ENCODE peak calls at places on chromosome 9, in ten cellular contexts. One of them, this sample, is unnamed.

GRCh38 chr9:3526903-3527652 is 1.3 kb upstream of the RFX3 start:
- DNase-seq in IMR-90: peak; percentile 13
- DNase-seq in heart left ventricle: no peak
- DNase-seq in left lung: no peak
- DNase-seq in lung: no peak
- DNase-seq in mesendoderm: peak; percentile 76
- DNase-seq in A673: peak; percentile 46
- DNase-seq in esophagus squamous epithelium: no peak
- DNase-seq in endodermal cell: peak; percentile 82
- DNase-seq in naive thymus-derived CD4-positive, alpha-beta T cell: peak; percentile 88
- DNase-seq in this sample: no peak

GRCh38 chr9:107020040-107020530 is 157.1 kb downstream of the ZNF462 start:
- DNase-seq in IMR-90: peak; percentile 96
- DNase-seq in heart left ventricle: no peak
- DNase-seq in left lung: no peak
- DNase-seq in lung: no peak
- DNase-seq in mesendoderm: peak; percentile 83
- DNase-seq in A673: peak; percentile 5
- DNase-seq in esophagus squamous epithelium: no peak
- DNase-seq in endodermal cell: peak; percentile 71
- DNase-seq in naive thymus-derived CD4-positive, alpha-beta T cell: no peak
- DNase-seq in this sample: no peak

GRCh38 chr9:137682431-137682991 is 63.7 kb downstream of the EHMT1 start:
- DNase-seq in IMR-90: no peak
- DNase-seq in heart left ventricle: no peak
- DNase-seq in left lung: no peak
- DNase-seq in lung: no peak
- DNase-seq in mesendoderm: peak; percentile 76
- DNase-seq in A673: no peak
- DNase-seq in esophagus squamous epithelium: no peak
- DNase-seq in endodermal cell: peak; percentile 75
- DNase-seq in naive thymus-derived CD4-positive, alpha-beta T cell: no peak
- DNase-seq in this sample: no peak

GRCh38 chr9:119961774-119962408 is 592.7 kb upstream of the BRINP1 start:
- DNase-seq in IMR-90: peak; percentile 29
- DNase-seq in heart left ventricle: no peak
- DNase-seq in left lung: peak; percentile 86
- DNase-seq in lung: peak; percentile 38
- DNase-seq in mesendoderm: peak; percentile 77
- DNase-seq in A673: peak; percentile 38
- DNase-seq in esophagus squamous epithelium: no peak
- DNase-seq in endodermal cell: peak; percentile 94
- DNase-seq in naive thymus-derived CD4-positive, alpha-beta T cell: no peak
- DNase-seq in this sample: no peak

GRCh38 chr9:136409557-136410455 is 608 bp downstream of the ENTR1 start:
- DNase-seq in IMR-90: peak; percentile 22
- DNase-seq in heart left ventricle: no peak
- DNase-seq in left lung: peak; percentile 84
- DNase-seq in lung: no peak
- DNase-seq in mesendoderm: peak; percentile 44
- DNase-seq in A673: peak; percentile 45
- DNase-seq in esophagus squamous epithelium: no peak
- DNase-seq in endodermal cell: peak; percentile 71
- DNase-seq in naive thymus-derived CD4-positive, alpha-beta T cell: peak; percentile 22
- DNase-seq in this sample: peak; percentile 61

GRCh38 chr9:84759300-84759750 is 89.8 kb downstream of the NTRK2 start:
- DNase-seq in IMR-90: no peak
- DNase-seq in heart left ventricle: no peak
- DNase-seq in left lung: no peak
- DNase-seq in lung: no peak
- DNase-seq in mesendoderm: no peak
- DNase-seq in A673: no peak
- DNase-seq in esophagus squamous epithelium: no peak
- DNase-seq in endodermal cell: no peak
- DNase-seq in naive thymus-derived CD4-positive, alpha-beta T cell: no peak
- DNase-seq in this sample: no peak

GRCh38 chr9:114505187-114506081 is at the start of gene WHRN:
- DNase-seq in IMR-90: peak; percentile 76
- DNase-seq in heart left ventricle: peak; percentile 89
- DNase-seq in left lung: peak; percentile 97
- DNase-seq in lung: peak; percentile 93
- DNase-seq in mesendoderm: peak; percentile 97
- DNase-seq in A673: peak; percentile 94
- DNase-seq in esophagus squamous epithelium: peak; percentile 55
- DNase-seq in endodermal cell: peak; percentile 99
- DNase-seq in naive thymus-derived CD4-positive, alpha-beta T cell: peak; percentile 89
- DNase-seq in this sample: peak; percentile 90

GRCh38 chr9:85212209-85212608 is 529.5 kb downstream of the AGTPBP1 start:
- DNase-seq in IMR-90: no peak
- DNase-seq in heart left ventricle: no peak
- DNase-seq in left lung: no peak
- DNase-seq in lung: no peak
- DNase-seq in mesendoderm: peak; percentile 54
- DNase-seq in A673: no peak
- DNase-seq in esophagus squamous epithelium: no peak
- DNase-seq in endodermal cell: no peak
- DNase-seq in naive thymus-derived CD4-positive, alpha-beta T cell: no peak
- DNase-seq in this sample: no peak

GRCh38 chr9:95810814-95811213 is 64.7 kb upstream of the ERCC6L2 start:
- DNase-seq in IMR-90: no peak
- DNase-seq in heart left ventricle: no peak
- DNase-seq in left lung: no peak
- DNase-seq in lung: no peak
- DNase-seq in mesendoderm: no peak
- DNase-seq in A673: no peak
- DNase-seq in esophagus squamous epithelium: no peak
- DNase-seq in endodermal cell: no peak
- DNase-seq in naive thymus-derived CD4-positive, alpha-beta T cell: no peak
- DNase-seq in this sample: no peak

GRCh38 chr9:76703270-76703669 is 61.0 kb upstream of the PCA3 start:
- DNase-seq in IMR-90: no peak
- DNase-seq in heart left ventricle: no peak
- DNase-seq in left lung: peak; percentile 61
- DNase-seq in lung: no peak
- DNase-seq in mesendoderm: no peak
- DNase-seq in A673: no peak
- DNase-seq in esophagus squamous epithelium: no peak
- DNase-seq in endodermal cell: no peak
- DNase-seq in naive thymus-derived CD4-positive, alpha-beta T cell: no peak
- DNase-seq in this sample: no peak

GRCh38 chr9:76701441-76702031 is 62.7 kb upstream of the PCA3 start:
- DNase-seq in IMR-90: no peak
- DNase-seq in heart left ventricle: no peak
- DNase-seq in left lung: no peak
- DNase-seq in lung: no peak
- DNase-seq in mesendoderm: no peak
- DNase-seq in A673: peak; percentile 28
- DNase-seq in esophagus squamous epithelium: no peak
- DNase-seq in endodermal cell: no peak
- DNase-seq in naive thymus-derived CD4-positive, alpha-beta T cell: no peak
- DNase-seq in this sample: no peak

GRCh38 chr9:76697554-76697953 is 66.7 kb upstream of the PCA3 start:
- DNase-seq in IMR-90: no peak
- DNase-seq in heart left ventricle: no peak
- DNase-seq in left lung: no peak
- DNase-seq in lung: no peak
- DNase-seq in mesendoderm: no peak
- DNase-seq in A673: no peak
- DNase-seq in esophagus squamous epithelium: no peak
- DNase-seq in endodermal cell: no peak
- DNase-seq in naive thymus-derived CD4-positive, alpha-beta T cell: no peak
- DNase-seq in this sample: no peak

GRCh38 chr9:76699966-76700365 is 64.3 kb upstream of the PCA3 start:
- DNase-seq in IMR-90: peak; percentile 77
- DNase-seq in heart left ventricle: no peak
- DNase-seq in left lung: no peak
- DNase-seq in lung: no peak
- DNase-seq in mesendoderm: no peak
- DNase-seq in A673: no peak
- DNase-seq in esophagus squamous epithelium: no peak
- DNase-seq in endodermal cell: no peak
- DNase-seq in naive thymus-derived CD4-positive, alpha-beta T cell: no peak
- DNase-seq in this sample: no peak

DNA sequence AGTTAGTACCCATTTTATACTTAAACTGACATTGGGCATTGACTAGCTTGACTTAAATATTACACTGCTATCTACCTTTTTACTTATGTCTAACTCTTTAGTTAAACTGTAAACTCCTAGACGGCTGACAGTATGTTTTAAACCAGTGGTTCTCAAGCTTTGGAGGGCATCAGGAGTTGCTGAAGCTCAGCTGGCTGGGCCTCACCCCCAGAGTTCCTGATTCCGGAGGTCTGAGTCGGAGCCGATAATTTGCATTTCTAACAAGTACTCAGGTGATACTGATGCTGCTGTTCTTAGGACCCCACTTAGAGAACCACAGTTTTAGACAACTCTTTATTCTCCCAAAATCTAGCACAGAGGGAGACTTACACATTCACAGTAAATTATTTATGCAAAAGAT is 63.3 kb upstream of the PCA3 start:
- DNase-seq in IMR-90: no peak
- DNase-seq in heart left ventricle: no peak
- DNase-seq in left lung: no peak
- DNase-seq in lung: no peak
- DNase-seq in mesendoderm: no peak
- DNase-seq in A673: no peak
- DNase-seq in esophagus squamous epithelium: no peak
- DNase-seq in endodermal cell: no peak
- DNase-seq in naive thymus-derived CD4-positive, alpha-beta T cell: no peak
- DNase-seq in this sample: no peak
- H3K27ac ChIP-seq in IMR-90: no peak overlapping the region
- H3K27ac ChIP-seq in heart left ventricle: no peak overlapping the region
- H3K27ac ChIP-seq in left lung: no peak overlapping the region
- H3K27ac ChIP-seq in lung: no peak overlapping the region
- H3K27ac ChIP-seq in mesendoderm: no peak overlapping the region
- H3K27ac ChIP-seq in A673: no peak overlapping the region
- H3K27ac ChIP-seq in esophagus squamous epithelium: no peak overlapping the region
- H3K27ac ChIP-seq in endodermal cell: peak overlapping the region; percentile 65
- H3K27ac ChIP-seq in naive thymus-derived CD4-positive, alpha-beta T cell: no peak overlapping the region
- H3K27ac ChIP-seq in this sample: no peak overlapping the region

GRCh38 chr9:37575921-37576721 is at the start of gene FBXO10:
- DNase-seq in IMR-90: peak; percentile 77
- DNase-seq in heart left ventricle: peak; percentile 69
- DNase-seq in left lung: peak; percentile 92
- DNase-seq in lung: peak; percentile 49
- DNase-seq in mesendoderm: peak; percentile 81
- DNase-seq in A673: peak; percentile 71
- DNase-seq in esophagus squamous epithelium: no peak
- DNase-seq in endodermal cell: peak; percentile 91
- DNase-seq in naive thymus-derived CD4-positive, alpha-beta T cell: peak; percentile 25
- DNase-seq in this sample: peak; percentile 67

GRCh38 chr9:37574241-37574721 is 1.9 kb downstream of the FBXO10 start:
- DNase-seq in IMR-90: peak; percentile 62
- DNase-seq in heart left ventricle: no peak
- DNase-seq in left lung: no peak
- DNase-seq in lung: no peak
- DNase-seq in mesendoderm: peak; percentile 73
- DNase-seq in A673: peak; percentile 69
- DNase-seq in esophagus squamous epithelium: no peak
- DNase-seq in endodermal cell: no peak
- DNase-seq in naive thymus-derived CD4-positive, alpha-beta T cell: no peak
- DNase-seq in this sample: no peak

GRCh38 chr9:37574996-37575395 is 1.2 kb downstream of the FBXO10 start:
- DNase-seq in IMR-90: peak; percentile 41
- DNase-seq in heart left ventricle: no peak
- DNase-seq in left lung: no peak
- DNase-seq in lung: no peak
- DNase-seq in mesendoderm: no peak
- DNase-seq in A673: no peak
- DNase-seq in esophagus squamous epithelium: no peak
- DNase-seq in endodermal cell: no peak
- DNase-seq in naive thymus-derived CD4-positive, alpha-beta T cell: no peak
- DNase-seq in this sample: no peak

GRCh38 chr9:37575511-37575914 is 667 bp downstream of the FBXO10 start:
- DNase-seq in IMR-90: no peak
- DNase-seq in heart left ventricle: no peak
- DNase-seq in left lung: no peak
- DNase-seq in lung: no peak
- DNase-seq in mesendoderm: no peak
- DNase-seq in A673: no peak
- DNase-seq in esophagus squamous epithelium: no peak
- DNase-seq in endodermal cell: no peak
- DNase-seq in naive thymus-derived CD4-positive, alpha-beta T cell: no peak
- DNase-seq in this sample: no peak
- H3K4me3 ChIP-seq in IMR-90: peak overlapping the region; percentile 73
- H3K4me3 ChIP-seq in heart left ventricle: peak overlapping the region; percentile 69
- H3K4me3 ChIP-seq in left lung: peak overlapping the region; percentile 73
- H3K4me3 ChIP-seq in lung: peak overlapping the region; percentile 81
- H3K4me3 ChIP-seq in mesendoderm: peak overlapping the region; percentile 70
- H3K4me3 ChIP-seq in A673: peak overlapping the region; percentile 81
- H3K4me3 ChIP-seq in esophagus squamous epithelium: peak overlapping the region; percentile 83
- H3K4me3 ChIP-seq in endodermal cell: peak overlapping the region; percentile 87
- H3K4me3 ChIP-seq in naive thymus-derived CD4-positive, alpha-beta T cell: peak overlapping the region; percentile 66
- H3K4me3 ChIP-seq in this sample: peak overlapping the region; percentile 73

GRCh38 chr9:86545085-86545484 is 190.9 kb upstream of the TUT7 start:
- DNase-seq in IMR-90: no peak
- DNase-seq in heart left ventricle: no peak
- DNase-seq in left lung: no peak
- DNase-seq in lung: no peak
- DNase-seq in mesendoderm: no peak
- DNase-seq in A673: peak; percentile 53
- DNase-seq in esophagus squamous epithelium: no peak
- DNase-seq in endodermal cell: no peak
- DNase-seq in naive thymus-derived CD4-positive, alpha-beta T cell: no peak
- DNase-seq in this sample: no peak

GRCh38 chr9:86546712-86547111 is 192.5 kb upstream of the TUT7 start:
- DNase-seq in IMR-90: no peak
- DNase-seq in heart left ventricle: no peak
- DNase-seq in left lung: no peak
- DNase-seq in lung: no peak
- DNase-seq in mesendoderm: peak; percentile 11
- DNase-seq in A673: peak; percentile 94
- DNase-seq in esophagus squamous epithelium: no peak
- DNase-seq in endodermal cell: no peak
- DNase-seq in naive thymus-derived CD4-positive, alpha-beta T cell: no peak
- DNase-seq in this sample: no peak

GRCh38 chr9:86535406-86535915 is 181.3 kb upstream of the TUT7 start:
- DNase-seq in IMR-90: no peak
- DNase-seq in heart left ventricle: no peak
- DNase-seq in left lung: no peak
- DNase-seq in lung: no peak
- DNase-seq in mesendoderm: no peak
- DNase-seq in A673: peak; percentile 80
- DNase-seq in esophagus squamous epithelium: no peak
- DNase-seq in endodermal cell: no peak
- DNase-seq in naive thymus-derived CD4-positive, alpha-beta T cell: no peak
- DNase-seq in this sample: no peak

GRCh38 chr9:86540999-86541398 is 186.8 kb upstream of the TUT7 start:
- DNase-seq in IMR-90: no peak
- DNase-seq in heart left ventricle: no peak
- DNase-seq in left lung: no peak
- DNase-seq in lung: no peak
- DNase-seq in mesendoderm: no peak
- DNase-seq in A673: no peak
- DNase-seq in esophagus squamous epithelium: no peak
- DNase-seq in endodermal cell: no peak
- DNase-seq in naive thymus-derived CD4-positive, alpha-beta T cell: no peak
- DNase-seq in this sample: no peak
- H3K27ac ChIP-seq in IMR-90: no peak overlapping the region
- H3K27ac ChIP-seq in heart left ventricle: no peak overlapping the region
- H3K27ac ChIP-seq in left lung: no peak overlapping the region
- H3K27ac ChIP-seq in lung: no peak overlapping the region
- H3K27ac ChIP-seq in mesendoderm: no peak overlapping the region
- H3K27ac ChIP-seq in A673: no peak overlapping the region
- H3K27ac ChIP-seq in esophagus squamous epithelium: no peak overlapping the region
- H3K27ac ChIP-seq in endodermal cell: no peak overlapping the region
- H3K27ac ChIP-seq in naive thymus-derived CD4-positive, alpha-beta T cell: no peak overlapping the region
- H3K27ac ChIP-seq in this sample: no peak overlapping the region

GRCh38 chr9:122552812-122553211 is at the start of gene OR1N2:
- DNase-seq in IMR-90: no peak
- DNase-seq in heart left ventricle: no peak
- DNase-seq in left lung: no peak
- DNase-seq in lung: no peak
- DNase-seq in mesendoderm: no peak
- DNase-seq in A673: no peak
- DNase-seq in esophagus squamous epithelium: no peak
- DNase-seq in endodermal cell: no peak
- DNase-seq in naive thymus-derived CD4-positive, alpha-beta T cell: no peak
- DNase-seq in this sample: no peak
- H3K4me3 ChIP-seq in IMR-90: no peak within 1 kb of the TSS
- H3K4me3 ChIP-seq in heart left ventricle: no peak within 1 kb of the TSS
- H3K4me3 ChIP-seq in left lung: no peak within 1 kb of the TSS
- H3K4me3 ChIP-seq in lung: no peak within 1 kb of the TSS
- H3K4me3 ChIP-seq in mesendoderm: no peak within 1 kb of the TSS
- H3K4me3 ChIP-seq in A673: no peak within 1 kb of the TSS
- H3K4me3 ChIP-seq in esophagus squamous epithelium: no peak within 1 kb of the TSS
- H3K4me3 ChIP-seq in endodermal cell: no peak within 1 kb of the TSS
- H3K4me3 ChIP-seq in naive thymus-derived CD4-positive, alpha-beta T cell: no peak within 1 kb of the TSS
- H3K4me3 ChIP-seq in this sample: no peak within 1 kb of the TSS